ENCODE peak calls at places on chromosomes 2 and 18, in eight cellular contexts. C is GM12892, M is K562, K is A549, X is lower leg skin, Q is NB4, G is esophagus muscularis mucosa, S is right lobe of liver. N is an unnamed sample.

GRCh38 chr2:33034784-33035183 is 88.0 kb downstream of the LTBP1 start:
- DNase-seq in M (no peak), X (no peak), K (no peak), Q (no peak), S (no peak), G (no peak), C (no peak), N (no peak)

GRCh38 chr2:88614497-88615157 is 12.6 kb downstream of the EIF2AK3 start:
- DNase-seq in M (no peak), K (no peak), X (no peak), Q (no peak), C (peak), S (no peak), G (no peak), N (no peak)

GRCh38 chr18:74124642-74125041 is 23.0 kb downstream of the FBXO15 start:
- DNase-seq in Q (no peak), K (no peak), X (no peak), C (no peak), M (no peak), S (no peak), G (no peak), N (no peak)

GRCh38 chr18:37383036-37383788 is 182.4 kb downstream of the CELF4 start:
- DNase-seq in G (no peak), X (no peak), C (no peak), Q (no peak), S (no peak), M (no peak), K (no peak), N (no peak)

GRCh38 chr2:57979158-57979557 is 67.4 kb upstream of the VRK2 start:
- DNase-seq in S (no peak), Q (no peak), M (no peak), G (no peak), X (no peak), K (no peak), C (no peak), N (no peak)

GRCh38 chr18:10927290-10927979 is 221.9 kb downstream of the PIEZO2 start:
- DNase-seq in Q (no peak), S (no peak), K (no peak), G (no peak), X (no peak), M (no peak), C (no peak), N (no peak)

GRCh38 chr2:238220892-238221521 is 17.5 kb upstream of the ILKAP start:
- DNase-seq in S (no peak), C (no peak), M (no peak), X (no peak), Q (no peak), K (no peak), G (no peak), N (no peak)

GRCh38 chr2:238005528-238005927 is 38.7 kb downstream of the UBE2F start:
- DNase-seq in C (no peak), G (no peak), K (no peak), X (no peak), Q (no peak), M (no peak), S (no peak), N (no peak)

GRCh38 chr2:30365201-30365600 is 81.8 kb upstream of the LCLAT1 start:
- DNase-seq in X (no peak), Q (no peak), G (no peak), M (no peak), C (no peak), K (no peak), S (no peak), N (no peak)

GRCh38 chr18:9513971-9514512 is 38.7 kb downstream of the RALBP1 start:
- DNase-seq in K (peak), M (no peak), S (no peak), Q (no peak), X (no peak), G (no peak), C (no peak), N (no peak)

GRCh38 chr2:144432921-144433320 is 87.0 kb downstream of the ZEB2 start:
- DNase-seq in X (no peak), G (no peak), S (no peak), Q (no peak), K (no peak), C (no peak), M (no peak), N (no peak)

GRCh38 chr18:9348079-9348671 is 13.6 kb downstream of the TWSG1 start:
- DNase-seq in G (no peak), M (no peak), C (no peak), Q (no peak), S (no peak), K (no peak), X (no peak), N (no peak)

GRCh38 chr2:64582774-64583340 is 58.7 kb downstream of the AFTPH start:
- DNase-seq in M (no peak), G (no peak), Q (no peak), X (no peak), C (no peak), S (no peak), K (no peak), N (no peak)

GRCh38 chr2:69933839-69934613 is 19.1 kb downstream of the MXD1 start:
- DNase-seq in G (no peak), C (no peak), S (no peak), Q (peak), X (no peak), K (peak), M (peak), N (no peak)

GRCh38 chr2:98419977-98420725 is 24.5 kb upstream of the INPP4A start:
- DNase-seq in S (no peak), M (no peak), G (no peak), X (no peak), C (no peak), K (no peak), Q (no peak), N (no peak)

GRCh38 chr18:62788891-62789290 is 73.5 kb downstream of the PHLPP1 start:
- DNase-seq in M (no peak), Q (no peak), S (no peak), X (no peak), G (no peak), K (no peak), C (no peak), N (no peak)

GRCh38 chr2:152418688-152419087 is 83.7 kb downstream of the FMNL2 start:
- DNase-seq in S (no peak), M (no peak), K (no peak), C (no peak), G (peak), Q (no peak), X (no peak), N (no peak)

GRCh38 chr2:72738096-72738495 is 87.7 kb downstream of the EXOC6B start:
- DNase-seq in Q (no peak), X (no peak), C (no peak), K (no peak), S (no peak), M (no peak), G (no peak), N (no peak)

GRCh38 chr2:99960724-99961566 is 181.4 kb downstream of the AFF3 start:
- DNase-seq in C (no peak), K (no peak), S (no peak), X (no peak), M (no peak), Q (no peak), G (peak), N (no peak)

GRCh38 chr18:28065031-28065792 is 111.7 kb downstream of the CDH2 start:
- DNase-seq in C (no peak), X (no peak), S (no peak), M (no peak), K (peak), G (no peak), Q (no peak), N (no peak)

GRCh38 chr2:64124168-64124567 is 20.1 kb downstream of the PELI1 start:
- DNase-seq in M (no peak), Q (no peak), X (no peak), G (no peak), C (no peak), S (no peak), K (no peak), N (no peak)

GRCh38 chr2:192940767-192941166 is 746.0 kb upstream of the TMEFF2 start:
- DNase-seq in G (no peak), Q (no peak), C (no peak), M (no peak), X (no peak), S (no peak), K (no peak), N (no peak)

GRCh38 chr2:100817388-100817985 is 2.5 kb upstream of the NPAS2 start:
- DNase-seq in C (no peak), M (no peak), K (no peak), Q (no peak), X (no peak), S (no peak), G (no peak), N (no peak)

GRCh38 chr2:120720746-120721145 is 14.9 kb upstream of the GLI2 start:
- DNase-seq in C (no peak), Q (no peak), K (no peak), X (no peak), S (no peak), G (no peak), M (no peak), N (no peak)

GRCh38 chr18:71443726-71444480 is 1100.2 kb downstream of the CBLN2 start:
- DNase-seq in Q (no peak), M (no peak), S (no peak), K (no peak), C (no peak), X (no peak), G (no peak), N (no peak)

GRCh38 chr18:75137346-75137877 is 71.5 kb downstream of the PTGR3 start:
- DNase-seq in X (no peak), M (no peak), C (no peak), G (peak), S (no peak), Q (no peak), K (no peak), N (no peak)

GRCh38 chr2:217790681-217791392 is 212.0 kb downstream of the TNS1 start:
- DNase-seq in M (no peak), S (no peak), K (no peak), G (peak), C (no peak), Q (no peak), X (no peak), N (no peak)

GRCh38 chr18:22558945-22559385 is 141.2 kb upstream of the CTAGE1 start:
- DNase-seq in G (no peak), Q (no peak), K (peak), S (peak), X (no peak), C (no peak), M (peak), N (peak)

GRCh38 chr18:22560797-22561196 is 143.1 kb upstream of the CTAGE1 start:
- DNase-seq in C (no peak), K (no peak), M (no peak), S (no peak), Q (no peak), X (no peak), G (no peak), N (no peak)

GRCh38 chr18:22557160-22557941 is 139.6 kb upstream of the CTAGE1 start:
- DNase-seq in S (no peak), X (no peak), K (no peak), G (no peak), C (no peak), Q (peak), M (peak), N (no peak)

GRCh38 chr18:22560283-22560627 is 142.5 kb upstream of the CTAGE1 start:
- DNase-seq in S (no peak), X (no peak), C (no peak), K (no peak), G (no peak), Q (no peak), M (no peak), N (no peak)

GRCh38 chr18:22559414-22560282 is 141.9 kb upstream of the CTAGE1 start:
- DNase-seq in X (no peak), S (peak), Q (peak), M (peak), C (peak), G (peak), K (peak), N (no peak)
- TF ChIP-seq POLR2A in X (no peak), S (peak), Q (no peak), M (no peak), C (no peak), G (no peak), K (no peak), N (no peak)

DNA sequence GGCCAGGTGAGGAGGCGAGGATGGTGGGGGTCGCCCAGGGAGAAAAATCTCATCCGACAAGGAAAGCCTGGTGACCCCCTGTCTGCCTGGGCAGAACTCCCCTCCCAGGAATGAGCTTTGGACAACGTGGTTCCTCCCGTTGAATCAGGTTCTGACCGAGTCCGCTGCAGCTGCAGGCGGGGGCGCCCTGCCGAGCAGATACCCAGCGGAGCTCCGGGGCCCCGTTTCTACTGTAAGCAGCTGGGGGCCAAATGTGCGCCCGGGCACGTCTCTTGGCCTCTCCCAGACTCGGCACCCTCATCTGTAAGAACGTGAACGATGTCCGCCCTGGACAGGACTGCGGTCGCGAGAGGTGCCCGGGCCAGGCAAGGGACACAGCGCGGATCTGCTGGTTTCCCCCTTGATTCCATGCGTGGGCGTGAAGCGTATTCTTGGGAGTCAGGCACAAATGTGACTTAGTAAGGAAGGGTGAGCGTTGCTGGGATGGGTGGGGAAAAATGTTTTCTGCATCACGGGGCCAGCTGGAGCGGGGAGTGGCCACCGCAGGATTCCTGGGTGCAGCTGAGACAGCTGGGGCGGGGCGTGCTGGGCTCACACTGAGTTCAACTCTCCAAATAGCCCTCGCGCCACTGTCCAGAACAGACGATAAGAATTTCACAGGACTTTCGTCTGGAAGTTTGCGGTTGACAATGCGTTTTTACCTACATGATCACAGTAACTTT is 20.2 kb upstream of the TUBB6 start:
- DNase-seq in M (peak), C (no peak), G (no peak), Q (no peak), X (peak), S (no peak), K (peak), N (peak)
- TF ChIP-seq POLR2A in M (no peak), C (no peak), G (peak), Q (no peak), X (no peak), S (no peak), K (no peak), N (peak)

GRCh38 chr2:223835701-223836532 is 1.5 kb downstream of the AP1S3 start:
- DNase-seq in Q (peak), K (no peak), M (no peak), X (no peak), G (no peak), C (peak), S (no peak), N (no peak)
- TF ChIP-seq POLR2A in Q (no peak), K (no peak), M (no peak), X (no peak), G (no peak), C (no peak), S (no peak), N (no peak)

GRCh38 chr2:27086722-27087446 is at the start of gene KHK:
- DNase-seq in M (peak), K (peak), X (no peak), S (peak), G (no peak), Q (no peak), C (peak), N (peak)
- TF ChIP-seq POLR2A in M (no peak), K (peak), X (no peak), S (peak), G (no peak), Q (no peak), C (no peak), N (no peak)

GRCh38 chr2:200219400-200220113 is 86.9 kb upstream of the SPATS2L start:
- DNase-seq in Q (no peak), X (no peak), G (no peak), S (peak), C (no peak), M (no peak), K (no peak), N (no peak)

GRCh38 chr2:200218645-200219044 is 87.8 kb upstream of the SPATS2L start:
- DNase-seq in K (no peak), C (no peak), Q (no peak), G (no peak), X (no peak), M (no peak), S (no peak), N (no peak)

GRCh38 chr2:200223385-200223784 is 83.1 kb upstream of the SPATS2L start:
- DNase-seq in G (no peak), C (no peak), K (no peak), Q (no peak), X (no peak), M (no peak), S (no peak), N (no peak)

GRCh38 chr2:200222837-200223236 is 83.7 kb upstream of the SPATS2L start:
- DNase-seq in M (no peak), G (no peak), X (no peak), K (no peak), C (no peak), Q (no peak), S (no peak), N (no peak)

DNA sequence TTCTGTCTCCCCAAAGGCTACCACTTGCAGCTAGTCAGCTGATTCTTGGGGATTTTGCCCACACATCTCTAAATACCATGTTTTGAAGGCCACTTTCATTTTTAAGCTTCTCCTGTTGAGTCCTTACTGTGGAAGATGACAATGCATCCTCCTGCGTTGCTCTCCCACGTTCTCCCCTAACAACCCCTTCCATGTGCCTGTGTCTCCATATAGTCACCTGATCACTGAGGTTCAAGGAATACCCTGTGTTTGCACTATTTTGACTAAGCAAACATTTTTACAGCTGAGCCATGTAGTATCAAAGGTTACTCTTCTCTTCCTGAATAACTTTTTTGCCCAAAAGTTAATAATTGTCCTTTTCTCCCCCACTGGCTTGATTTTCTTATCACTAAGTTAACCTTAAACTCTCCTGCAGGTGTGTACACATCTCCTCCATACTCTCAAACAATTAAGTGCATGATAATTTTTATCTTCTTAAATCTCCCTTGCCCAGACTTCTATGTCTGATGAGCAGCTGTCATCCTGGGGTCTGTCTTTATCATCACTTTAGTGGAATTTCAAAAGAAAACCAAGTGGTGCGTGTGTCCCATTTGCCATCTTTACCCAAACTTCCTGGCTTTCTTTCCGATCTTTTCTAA is 85.3 kb upstream of the SPATS2L start:
- DNase-seq in X (no peak), M (no peak), K (no peak), G (no peak), S (peak), Q (no peak), C (no peak), N (no peak)
- TF ChIP-seq POLR2A in X (no peak), M (no peak), K (no peak), G (no peak), S (no peak), Q (no peak), C (no peak), N (no peak)

DNA sequence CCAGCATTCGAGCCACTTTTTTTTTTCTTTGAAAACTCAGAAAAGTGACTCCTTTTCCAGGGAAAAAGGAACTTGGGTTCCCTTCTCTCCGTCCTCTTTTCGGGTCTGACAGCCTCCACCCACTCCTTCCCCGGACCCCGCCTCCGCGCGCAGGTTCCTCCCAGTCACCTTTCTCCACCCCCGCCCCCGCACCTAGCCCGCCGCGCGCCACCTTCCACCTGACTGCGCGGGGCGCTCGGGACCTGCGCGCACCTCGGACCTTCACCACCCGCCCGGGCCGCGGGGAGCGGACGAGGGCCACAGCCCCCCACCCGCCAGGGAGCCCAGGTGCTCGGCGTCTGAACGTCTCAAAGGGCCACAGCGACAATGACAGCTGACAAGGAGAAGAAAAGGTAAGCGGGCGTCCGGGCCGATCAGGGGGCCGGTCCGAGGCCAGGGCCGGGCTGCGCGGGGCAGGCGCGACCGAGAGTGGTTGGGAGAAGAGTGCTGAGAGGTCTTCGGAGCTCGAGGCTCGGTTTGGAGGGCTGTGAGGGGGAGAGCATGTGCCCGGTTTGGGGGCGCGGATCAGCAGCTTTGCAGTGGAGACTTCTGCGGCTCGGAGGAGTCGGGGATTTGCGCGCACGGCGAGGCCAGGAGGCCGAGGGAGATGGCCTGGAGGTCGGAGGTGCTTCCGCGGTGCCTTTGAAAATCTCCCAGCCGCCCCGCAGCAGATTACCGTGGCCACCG is 502 bp downstream of the EPAS1 start:
- DNase-seq in G (no peak), Q (peak), X (peak), C (peak), S (peak), K (peak), M (peak), N (peak)
- TF ChIP-seq POLR2A in G (no peak), Q (no peak), X (peak), C (no peak), S (peak), K (no peak), M (no peak), N (peak)

DNA sequence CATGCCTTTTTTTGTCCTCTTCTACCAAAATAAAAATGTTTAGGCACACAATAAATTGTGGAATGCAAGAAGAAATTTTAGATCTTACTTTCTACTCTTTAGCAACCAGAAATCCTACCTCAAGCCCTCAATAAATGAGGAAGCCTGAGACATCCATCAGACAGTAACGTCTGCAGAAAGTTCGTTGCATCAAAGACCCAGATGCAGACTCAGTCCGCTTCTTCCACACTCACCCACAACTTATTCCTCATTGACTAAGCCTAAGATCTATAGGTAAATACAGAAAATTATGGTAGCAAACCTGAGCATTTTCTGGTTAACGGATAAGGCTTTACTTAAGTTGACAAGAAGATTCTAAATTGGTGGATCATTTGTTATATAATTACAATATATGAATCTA is 579.4 kb upstream of the ID2 start:
- DNase-seq in C (no peak), X (no peak), M (no peak), Q (no peak), S (no peak), K (no peak), G (no peak), N (no peak)
- TF ChIP-seq POLR2A in C (no peak), X (no peak), M (no peak), Q (no peak), S (no peak), K (no peak), G (no peak), N (no peak)

N was measured in breast epithelium.